ENCODE peak calls at places on chromosome 1, in nine cellular contexts. W is glutamatergic neuron; O is globus pallidus; J is stimulated activated CD8-positive, alpha-beta memory T cell treated with anti-CD3 and anti-CD28 coated beads, Interleukin-2, amount 100 ng/mL, for 48 hours; C is NCI-H1105; G is GM04504; E is right cardiac atrium; B is activated gamma-delta T cell treated with Interleukin-2 at 50 U/mL for 16 hours; A is activated T-helper 9 cell treated with anti-CD3 and anti-CD28 coated beads, Interleukin-2, amount 50 U/mL, for 16 hours. I is an unnamed sample.
A peak's percentile ranks its signal among the peaks of the same experiment; 100 is the strongest.

GRCh38 chr1:202122639-202123335 is at the start of gene GPR37L1:
- DNase-seq in W (peak; percentile 72), O (peak; percentile 95), J (no peak), C (no peak), G (no peak), E (peak; percentile 72), B (no peak), A (no peak), I (no peak)

GRCh38 chr1:117113199-117113598 is 8.3 kb downstream of the TRIM45 start:
- DNase-seq in W (no peak), O (no peak), J (no peak), C (no peak), G (no peak), E (no peak), B (no peak), A (no peak), I (no peak)

GRCh38 chr1:29698033-29698432 is 461.7 kb downstream of the PTPRU start:
- DNase-seq in W (peak; percentile 85), O (no peak), J (no peak), C (no peak), G (no peak), E (peak; percentile 34), B (no peak), A (no peak), I (no peak)

GRCh38 chr1:78665809-78666208 is 16.2 kb downstream of the IFI44 start:
- DNase-seq in W (peak; percentile 22), O (no peak), J (no peak), C (no peak), G (no peak), E (no peak), B (no peak), A (no peak), I (no peak)

GRCh38 chr1:98104285-98104684 is 183.5 kb upstream of the DPYD start:
- DNase-seq in W (no peak), O (no peak), J (no peak), C (no peak), G (peak; percentile 86), E (no peak), B (no peak), A (no peak), I (no peak)

GRCh38 chr1:28056129-28056925 is 32.1 kb downstream of the EYA3 start:
- DNase-seq in W (no peak), O (no peak), J (peak; percentile 30), C (no peak), G (no peak), E (no peak), B (peak; percentile 22), A (peak; percentile 47), I (peak; percentile 52)

GRCh38 chr1:230031131-230031530 is 35.9 kb upstream of the GALNT2 start:
- DNase-seq in W (no peak), O (no peak), J (no peak), C (no peak), G (no peak), E (no peak), B (no peak), A (no peak), I (no peak)

GRCh38 chr1:199778324-199778955 is 249.1 kb upstream of the NR5A2 start:
- DNase-seq in W (no peak), O (no peak), J (no peak), C (no peak), G (no peak), E (no peak), B (no peak), A (no peak), I (no peak)

GRCh38 chr1:119549719-119550141 is 42.7 kb downstream of the HSD3B1 start:
- DNase-seq in W (peak; percentile 42), O (peak; percentile 78), J (no peak), C (peak; percentile 65), G (peak; percentile 12), E (peak; percentile 32), B (no peak), A (no peak), I (peak; percentile 54)

GRCh38 chr1:245859510-245860114 is 647.5 kb downstream of the SMYD3 start:
- DNase-seq in W (no peak), O (no peak), J (no peak), C (no peak), G (no peak), E (no peak), B (no peak), A (no peak), I (no peak)

GRCh38 chr1:33347650-33347992 is 26.7 kb upstream of the A3GALT2 start:
- DNase-seq in W (no peak), O (no peak), J (no peak), C (no peak), G (no peak), E (peak; percentile 73), B (no peak), A (no peak), I (no peak)

GRCh38 chr1:245888809-245889208 is 618.3 kb downstream of the SMYD3 start:
- DNase-seq in W (no peak), O (no peak), J (no peak), C (no peak), G (no peak), E (no peak), B (no peak), A (no peak), I (no peak)

GRCh38 chr1:60343736-60344135 is 270.2 kb upstream of the C1orf87 start:
- DNase-seq in W (no peak), O (no peak), J (no peak), C (no peak), G (no peak), E (no peak), B (no peak), A (no peak), I (no peak)

GRCh38 chr1:113684153-113684541 is 75.1 kb downstream of the PHTF1 start:
- DNase-seq in W (peak; percentile 30), O (no peak), J (no peak), C (no peak), G (peak; percentile 21), E (peak; percentile 70), B (no peak), A (no peak), I (no peak)

GRCh38 chr1:156809711-156810366 is 6.8 kb downstream of the SH2D2A start:
- DNase-seq in W (no peak), O (no peak), J (no peak), C (no peak), G (no peak), E (no peak), B (no peak), A (no peak), I (no peak)

GRCh38 chr1:6460349-6461236 is 5.4 kb downstream of the TNFRSF25 start:
- DNase-seq in W (no peak), O (no peak), J (peak; percentile 65), C (no peak), G (no peak), E (no peak), B (peak; percentile 90), A (peak; percentile 91), I (peak; percentile 83)

GRCh38 chr1:12435639-12436344 is 182.2 kb downstream of the DHRS3 start:
- DNase-seq in W (no peak), O (no peak), J (no peak), C (no peak), G (no peak), E (no peak), B (no peak), A (peak; percentile 25), I (peak; percentile 80)

GRCh38 chr1:100538935-100539835 is 1.2 kb downstream of the GPR88 start:
- DNase-seq in W (peak; percentile 56), O (no peak), J (peak; percentile 12), C (peak; percentile 37), G (no peak), E (peak; percentile 25), B (no peak), A (peak; percentile 8), I (peak; percentile 15)

GRCh38 chr1:211068976-211069375 is 65.0 kb downstream of the KCNH1 start:
- DNase-seq in W (no peak), O (no peak), J (no peak), C (no peak), G (no peak), E (no peak), B (no peak), A (no peak), I (no peak)